ENCODE peak calls at places on chromosome 2, in nine cellular contexts. One of them, this sample, is unnamed.
A peak's percentile ranks its signal among the peaks of the same experiment; 100 is the strongest.

GRCh38 chr2:190838492-190838910 is 42.1 kb upstream of the GLS start:
- DNase-seq in HL-60: no peak
- DNase-seq in heart right ventricle: no peak
- DNase-seq in right atrium auricular region: no peak
- DNase-seq in GM12865: no peak
- DNase-seq in astrocyte of the spinal cord: peak; percentile 84
- DNase-seq in tibial artery: no peak
- DNase-seq in IMR-90: peak; percentile 89
- DNase-seq in BJ: no peak
- DNase-seq in this sample: no peak

GRCh38 chr2:148048475-148049221 is 27.8 kb downstream of the MBD5 start:
- DNase-seq in HL-60: no peak
- DNase-seq in heart right ventricle: no peak
- DNase-seq in right atrium auricular region: no peak
- DNase-seq in GM12865: peak; percentile 75
- DNase-seq in astrocyte of the spinal cord: peak; percentile 72
- DNase-seq in tibial artery: no peak
- DNase-seq in IMR-90: peak; percentile 5
- DNase-seq in BJ: no peak
- DNase-seq in this sample: no peak

GRCh38 chr2:81895620-81896245 is 1591.2 kb upstream of the LRRTM1 start:
- DNase-seq in HL-60: no peak
- DNase-seq in heart right ventricle: no peak
- DNase-seq in right atrium auricular region: no peak
- DNase-seq in GM12865: no peak
- DNase-seq in astrocyte of the spinal cord: no peak
- DNase-seq in tibial artery: no peak
- DNase-seq in IMR-90: no peak
- DNase-seq in BJ: no peak
- DNase-seq in this sample: no peak

GRCh38 chr2:223740679-223741078 is 96.7 kb downstream of the AP1S3 start:
- DNase-seq in HL-60: no peak
- DNase-seq in heart right ventricle: no peak
- DNase-seq in right atrium auricular region: no peak
- DNase-seq in GM12865: no peak
- DNase-seq in astrocyte of the spinal cord: no peak
- DNase-seq in tibial artery: no peak
- DNase-seq in IMR-90: no peak
- DNase-seq in BJ: no peak
- DNase-seq in this sample: no peak

GRCh38 chr2:134460583-134460998 is 206.7 kb downstream of the MGAT5 start:
- DNase-seq in HL-60: peak; percentile 6
- DNase-seq in heart right ventricle: peak; percentile 46
- DNase-seq in right atrium auricular region: no peak
- DNase-seq in GM12865: peak; percentile 75
- DNase-seq in astrocyte of the spinal cord: peak; percentile 53
- DNase-seq in tibial artery: no peak
- DNase-seq in IMR-90: peak; percentile 47
- DNase-seq in BJ: no peak
- DNase-seq in this sample: peak; percentile 63

GRCh38 chr2:177038772-177039484 is 173.7 kb upstream of the HNRNPA3 start:
- DNase-seq in HL-60: no peak
- DNase-seq in heart right ventricle: no peak
- DNase-seq in right atrium auricular region: no peak
- DNase-seq in GM12865: no peak
- DNase-seq in astrocyte of the spinal cord: no peak
- DNase-seq in tibial artery: no peak
- DNase-seq in IMR-90: no peak
- DNase-seq in BJ: no peak
- DNase-seq in this sample: peak; percentile 6

GRCh38 chr2:46424937-46425336 is 54.4 kb upstream of the TMEM247 start:
- DNase-seq in HL-60: no peak
- DNase-seq in heart right ventricle: no peak
- DNase-seq in right atrium auricular region: no peak
- DNase-seq in GM12865: no peak
- DNase-seq in astrocyte of the spinal cord: no peak
- DNase-seq in tibial artery: no peak
- DNase-seq in IMR-90: no peak
- DNase-seq in BJ: no peak
- DNase-seq in this sample: no peak

GRCh38 chr2:42008241-42008911 is 39.4 kb upstream of the PKDCC start:
- DNase-seq in HL-60: no peak
- DNase-seq in heart right ventricle: no peak
- DNase-seq in right atrium auricular region: no peak
- DNase-seq in GM12865: no peak
- DNase-seq in astrocyte of the spinal cord: no peak
- DNase-seq in tibial artery: no peak
- DNase-seq in IMR-90: peak; percentile 47
- DNase-seq in BJ: no peak
- DNase-seq in this sample: no peak

GRCh38 chr2:167331636-167332232 is 443.5 kb downstream of the XIRP2 start:
- DNase-seq in HL-60: no peak
- DNase-seq in heart right ventricle: no peak
- DNase-seq in right atrium auricular region: no peak
- DNase-seq in GM12865: peak; percentile 20
- DNase-seq in astrocyte of the spinal cord: no peak
- DNase-seq in tibial artery: no peak
- DNase-seq in IMR-90: no peak
- DNase-seq in BJ: no peak
- DNase-seq in this sample: peak; percentile 51

GRCh38 chr2:66839551-66840320 is 404.8 kb downstream of the MEIS1 start:
- DNase-seq in HL-60: no peak
- DNase-seq in heart right ventricle: no peak
- DNase-seq in right atrium auricular region: no peak
- DNase-seq in GM12865: no peak
- DNase-seq in astrocyte of the spinal cord: peak; percentile 97
- DNase-seq in tibial artery: no peak
- DNase-seq in IMR-90: peak; percentile 100
- DNase-seq in BJ: peak; percentile 98
- DNase-seq in this sample: no peak

GRCh38 chr2:42189235-42189566 is 20.0 kb downstream of the EML4 start:
- DNase-seq in HL-60: no peak
- DNase-seq in heart right ventricle: no peak
- DNase-seq in right atrium auricular region: no peak
- DNase-seq in GM12865: no peak
- DNase-seq in astrocyte of the spinal cord: no peak
- DNase-seq in tibial artery: no peak
- DNase-seq in IMR-90: no peak
- DNase-seq in BJ: no peak
- DNase-seq in this sample: no peak

GRCh38 chr2:110103060-110103961 is 12.3 kb downstream of the MALL start:
- DNase-seq in HL-60: no peak
- DNase-seq in heart right ventricle: no peak
- DNase-seq in right atrium auricular region: no peak
- DNase-seq in GM12865: no peak
- DNase-seq in astrocyte of the spinal cord: no peak
- DNase-seq in tibial artery: no peak
- DNase-seq in IMR-90: no peak
- DNase-seq in BJ: no peak
- DNase-seq in this sample: no peak

GRCh38 chr2:120949957-120950590 is 214.4 kb downstream of the GLI2 start:
- DNase-seq in HL-60: no peak
- DNase-seq in heart right ventricle: no peak
- DNase-seq in right atrium auricular region: no peak
- DNase-seq in GM12865: no peak
- DNase-seq in astrocyte of the spinal cord: peak; percentile 47
- DNase-seq in tibial artery: no peak
- DNase-seq in IMR-90: peak; percentile 33
- DNase-seq in BJ: no peak
- DNase-seq in this sample: no peak

GRCh38 chr2:30422437-30422805 is 24.6 kb upstream of the LCLAT1 start:
- DNase-seq in HL-60: no peak
- DNase-seq in heart right ventricle: no peak
- DNase-seq in right atrium auricular region: no peak
- DNase-seq in GM12865: peak; percentile 51
- DNase-seq in astrocyte of the spinal cord: no peak
- DNase-seq in tibial artery: peak; percentile 31
- DNase-seq in IMR-90: peak; percentile 42
- DNase-seq in BJ: no peak
- DNase-seq in this sample: no peak

GRCh38 chr2:81235601-81236000 is 931.0 kb upstream of the LRRTM1 start:
- DNase-seq in HL-60: no peak
- DNase-seq in heart right ventricle: no peak
- DNase-seq in right atrium auricular region: no peak
- DNase-seq in GM12865: no peak
- DNase-seq in astrocyte of the spinal cord: no peak
- DNase-seq in tibial artery: no peak
- DNase-seq in IMR-90: no peak
- DNase-seq in BJ: no peak
- DNase-seq in this sample: no peak

GRCh38 chr2:62467475-62468321 is 38.3 kb downstream of the TMEM17 start:
- DNase-seq in HL-60: no peak
- DNase-seq in heart right ventricle: no peak
- DNase-seq in right atrium auricular region: no peak
- DNase-seq in GM12865: peak; percentile 14
- DNase-seq in astrocyte of the spinal cord: peak; percentile 81
- DNase-seq in tibial artery: peak; percentile 67
- DNase-seq in IMR-90: no peak
- DNase-seq in BJ: no peak
- DNase-seq in this sample: no peak

GRCh38 chr2:112958428-112959108 is 19.2 kb upstream of the IL36G start:
- DNase-seq in HL-60: peak; percentile 27
- DNase-seq in heart right ventricle: no peak
- DNase-seq in right atrium auricular region: no peak
- DNase-seq in GM12865: peak; percentile 68
- DNase-seq in astrocyte of the spinal cord: peak; percentile 53
- DNase-seq in tibial artery: no peak
- DNase-seq in IMR-90: peak; percentile 57
- DNase-seq in BJ: no peak
- DNase-seq in this sample: peak; percentile 40

GRCh38 chr2:216171043-216171442 is 61.9 kb downstream of the XRCC5 start:
- DNase-seq in HL-60: no peak
- DNase-seq in heart right ventricle: no peak
- DNase-seq in right atrium auricular region: no peak
- DNase-seq in GM12865: no peak
- DNase-seq in astrocyte of the spinal cord: no peak
- DNase-seq in tibial artery: no peak
- DNase-seq in IMR-90: no peak
- DNase-seq in BJ: no peak
- DNase-seq in this sample: no peak

GRCh38 chr2:43592443-43592842 is 3.4 kb downstream of the THADA start:
- DNase-seq in HL-60: no peak
- DNase-seq in heart right ventricle: no peak
- DNase-seq in right atrium auricular region: no peak
- DNase-seq in GM12865: no peak
- DNase-seq in astrocyte of the spinal cord: peak; percentile 52
- DNase-seq in tibial artery: no peak
- DNase-seq in IMR-90: no peak
- DNase-seq in BJ: no peak
- DNase-seq in this sample: no peak
- TF ChIP-seq CTCF in HL-60: no peak
- TF ChIP-seq CTCF in heart right ventricle: no peak
- TF ChIP-seq CTCF in right atrium auricular region: no peak
- TF ChIP-seq CTCF in GM12865: no peak
- TF ChIP-seq CTCF in astrocyte of the spinal cord: peak; percentile 10
- TF ChIP-seq CTCF in tibial artery: no peak
- TF ChIP-seq CTCF in IMR-90: no peak
- TF ChIP-seq CTCF in BJ: peak; percentile 13
- TF ChIP-seq CTCF in this sample: no peak

DNA sequence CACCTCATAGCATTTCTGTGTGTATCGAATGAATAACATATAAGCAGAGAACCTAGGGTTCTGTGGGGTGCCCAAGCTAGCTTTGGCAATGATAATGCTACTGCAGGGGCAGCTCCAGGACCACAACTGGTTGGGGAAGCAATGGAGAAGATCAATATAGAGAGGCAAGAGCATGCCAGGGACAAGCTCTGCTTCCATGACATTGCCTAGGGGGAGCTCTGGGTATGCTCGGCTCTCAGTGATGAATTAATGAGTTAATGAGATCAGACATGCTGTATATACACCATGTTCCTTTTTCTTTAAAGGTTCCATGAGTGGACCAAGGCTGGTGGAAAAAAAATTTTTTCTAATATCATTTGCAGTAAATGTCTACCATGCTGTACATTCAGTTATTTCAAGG is 618.4 kb downstream of the BCL11A start:
- DNase-seq in HL-60: no peak
- DNase-seq in heart right ventricle: no peak
- DNase-seq in right atrium auricular region: no peak
- DNase-seq in GM12865: no peak
- DNase-seq in astrocyte of the spinal cord: no peak
- DNase-seq in tibial artery: no peak
- DNase-seq in IMR-90: no peak
- DNase-seq in BJ: no peak
- DNase-seq in this sample: no peak
- TF ChIP-seq CTCF in HL-60: no peak
- TF ChIP-seq CTCF in heart right ventricle: no peak
- TF ChIP-seq CTCF in right atrium auricular region: no peak
- TF ChIP-seq CTCF in GM12865: no peak
- TF ChIP-seq CTCF in astrocyte of the spinal cord: no peak
- TF ChIP-seq CTCF in tibial artery: no peak
- TF ChIP-seq CTCF in IMR-90: no peak
- TF ChIP-seq CTCF in BJ: no peak
- TF ChIP-seq CTCF in this sample: no peak

GRCh38 chr2:27024812-27025211 is 8.0 kb upstream of the TMEM214 start:
- DNase-seq in HL-60: no peak
- DNase-seq in heart right ventricle: no peak
- DNase-seq in right atrium auricular region: no peak
- DNase-seq in GM12865: no peak
- DNase-seq in astrocyte of the spinal cord: no peak
- DNase-seq in tibial artery: no peak
- DNase-seq in IMR-90: no peak
- DNase-seq in BJ: no peak
- DNase-seq in this sample: no peak
- TF ChIP-seq CTCF in HL-60: no peak
- TF ChIP-seq CTCF in heart right ventricle: no peak
- TF ChIP-seq CTCF in right atrium auricular region: no peak
- TF ChIP-seq CTCF in GM12865: no peak
- TF ChIP-seq CTCF in astrocyte of the spinal cord: no peak
- TF ChIP-seq CTCF in tibial artery: no peak
- TF ChIP-seq CTCF in IMR-90: no peak
- TF ChIP-seq CTCF in BJ: no peak
- TF ChIP-seq CTCF in this sample: no peak

GRCh38 chr2:64749446-64749845 is 95.7 kb upstream of the SERTAD2 start:
- DNase-seq in HL-60: no peak
- DNase-seq in heart right ventricle: no peak
- DNase-seq in right atrium auricular region: no peak
- DNase-seq in GM12865: peak; percentile 20
- DNase-seq in astrocyte of the spinal cord: no peak
- DNase-seq in tibial artery: no peak
- DNase-seq in IMR-90: no peak
- DNase-seq in BJ: no peak
- DNase-seq in this sample: no peak

GRCh38 chr2:64748561-64748960 is 94.8 kb upstream of the SERTAD2 start:
- DNase-seq in HL-60: no peak
- DNase-seq in heart right ventricle: no peak
- DNase-seq in right atrium auricular region: no peak
- DNase-seq in GM12865: peak; percentile 50
- DNase-seq in astrocyte of the spinal cord: no peak
- DNase-seq in tibial artery: no peak
- DNase-seq in IMR-90: no peak
- DNase-seq in BJ: no peak
- DNase-seq in this sample: no peak

GRCh38 chr2:64750001-64750816 is 96.5 kb upstream of the SERTAD2 start:
- DNase-seq in HL-60: no peak
- DNase-seq in heart right ventricle: peak; percentile 55
- DNase-seq in right atrium auricular region: peak; percentile 71
- DNase-seq in GM12865: peak; percentile 46
- DNase-seq in astrocyte of the spinal cord: peak; percentile 64
- DNase-seq in tibial artery: peak; percentile 69
- DNase-seq in IMR-90: peak; percentile 33
- DNase-seq in BJ: no peak
- DNase-seq in this sample: peak; percentile 57

GRCh38 chr2:64751286-64752260 is 97.9 kb upstream of the SERTAD2 start:
- DNase-seq in HL-60: no peak
- DNase-seq in heart right ventricle: no peak
- DNase-seq in right atrium auricular region: peak; percentile 99
- DNase-seq in GM12865: no peak
- DNase-seq in astrocyte of the spinal cord: peak; percentile 49
- DNase-seq in tibial artery: no peak
- DNase-seq in IMR-90: peak; percentile 49
- DNase-seq in BJ: no peak
- DNase-seq in this sample: no peak

GRCh38 chr2:64750817-64751285 is 97.1 kb upstream of the SERTAD2 start:
- DNase-seq in HL-60: peak; percentile 97
- DNase-seq in heart right ventricle: peak; percentile 99
- DNase-seq in right atrium auricular region: peak; percentile 99
- DNase-seq in GM12865: peak; percentile 100
- DNase-seq in astrocyte of the spinal cord: peak; percentile 100
- DNase-seq in tibial artery: peak; percentile 99
- DNase-seq in IMR-90: peak; percentile 99
- DNase-seq in BJ: peak; percentile 99
- DNase-seq in this sample: peak; percentile 98
- TF ChIP-seq CTCF in HL-60: no peak
- TF ChIP-seq CTCF in heart right ventricle: no peak
- TF ChIP-seq CTCF in right atrium auricular region: no peak
- TF ChIP-seq CTCF in GM12865: no peak
- TF ChIP-seq CTCF in astrocyte of the spinal cord: peak; percentile 0
- TF ChIP-seq CTCF in tibial artery: no peak
- TF ChIP-seq CTCF in IMR-90: peak; percentile 35
- TF ChIP-seq CTCF in BJ: no peak
- TF ChIP-seq CTCF in this sample: no peak

This sample was measured in nephron progenitor cell.